ENCODE peak calls at places on chromosomes 3 and 15, in six cellular contexts. One of them, this sample, is unnamed.

GRCh38 chr15:101489633-101490407 is at the start of gene PCSK6:
- DNase-seq in PC-3: no peak
- DNase-seq in HCT116: no peak
- DNase-seq in SK-N-SH: peak; percentile 87
- DNase-seq in neural progenitor cell: peak; percentile 77
- DNase-seq in MM.1S: no peak
- DNase-seq in this sample: peak; percentile 49

GRCh38 chr15:97561529-97561928 is 399.0 kb upstream of the ARRDC4 start:
- DNase-seq in PC-3: no peak
- DNase-seq in neural progenitor cell: no peak
- DNase-seq in SK-N-SH: no peak
- DNase-seq in MM.1S: peak; percentile 60
- DNase-seq in HCT116: no peak
- DNase-seq in this sample: no peak

GRCh38 chr15:81054236-81054635 is 53.5 kb downstream of the TLNRD1 start:
- DNase-seq in neural progenitor cell: no peak
- DNase-seq in PC-3: no peak
- DNase-seq in HCT116: no peak
- DNase-seq in SK-N-SH: no peak
- DNase-seq in MM.1S: no peak
- DNase-seq in this sample: peak; percentile 76

GRCh38 chr15:47795864-47796263 is 78.6 kb downstream of the SEMA6D start:
- DNase-seq in HCT116: no peak
- DNase-seq in neural progenitor cell: no peak
- DNase-seq in SK-N-SH: no peak
- DNase-seq in PC-3: no peak
- DNase-seq in MM.1S: no peak
- DNase-seq in this sample: no peak

GRCh38 chr15:67543348-67543718 is 830 bp downstream of the MAP2K5 start:
- DNase-seq in MM.1S: no peak
- DNase-seq in PC-3: peak; percentile 11
- DNase-seq in SK-N-SH: peak; percentile 56
- DNase-seq in neural progenitor cell: peak; percentile 25
- DNase-seq in HCT116: no peak
- DNase-seq in this sample: peak; percentile 51

GRCh38 chr3:197874064-197874463 is 75.9 kb upstream of the RPL35A start:
- DNase-seq in HCT116: no peak
- DNase-seq in PC-3: peak; percentile 6
- DNase-seq in SK-N-SH: no peak
- DNase-seq in neural progenitor cell: no peak
- DNase-seq in MM.1S: no peak
- DNase-seq in this sample: peak; percentile 19

GRCh38 chr3:84125760-84126159 is 833.0 kb upstream of the CADM2 start:
- DNase-seq in SK-N-SH: peak; percentile 1
- DNase-seq in neural progenitor cell: no peak
- DNase-seq in PC-3: no peak
- DNase-seq in MM.1S: no peak
- DNase-seq in HCT116: no peak
- DNase-seq in this sample: no peak

GRCh38 chr3:182165234-182165633 is 453.5 kb downstream of the SOX2 start:
- DNase-seq in HCT116: no peak
- DNase-seq in PC-3: peak; percentile 77
- DNase-seq in neural progenitor cell: no peak
- DNase-seq in MM.1S: no peak
- DNase-seq in SK-N-SH: no peak
- DNase-seq in this sample: no peak

GRCh38 chr15:77552066-77552465 is 80.6 kb downstream of the LINGO1 start:
- DNase-seq in PC-3: no peak
- DNase-seq in MM.1S: no peak
- DNase-seq in SK-N-SH: no peak
- DNase-seq in neural progenitor cell: no peak
- DNase-seq in HCT116: no peak
- DNase-seq in this sample: no peak

GRCh38 chr15:77034620-77035467 is 36.1 kb downstream of the TSPAN3 start:
- DNase-seq in MM.1S: peak; percentile 39
- DNase-seq in neural progenitor cell: peak; percentile 61
- DNase-seq in PC-3: peak; percentile 48
- DNase-seq in SK-N-SH: peak; percentile 78
- DNase-seq in HCT116: no peak
- DNase-seq in this sample: peak; percentile 54

GRCh38 chr3:108404409-108404808 is 106.0 kb downstream of the MYH15 start:
- DNase-seq in PC-3: no peak
- DNase-seq in HCT116: no peak
- DNase-seq in SK-N-SH: no peak
- DNase-seq in MM.1S: no peak
- DNase-seq in neural progenitor cell: peak; percentile 11
- DNase-seq in this sample: peak; percentile 28

GRCh38 chr3:78268716-78269668 is 1229.1 kb downstream of the ROBO2 start:
- DNase-seq in neural progenitor cell: no peak
- DNase-seq in HCT116: no peak
- DNase-seq in PC-3: no peak
- DNase-seq in MM.1S: peak; percentile 13
- DNase-seq in SK-N-SH: no peak
- DNase-seq in this sample: peak; percentile 6

GRCh38 chr15:45205192-45205591 is 17.4 kb upstream of the SHF start:
- DNase-seq in MM.1S: peak; percentile 59
- DNase-seq in neural progenitor cell: peak; percentile 86
- DNase-seq in PC-3: peak; percentile 86
- DNase-seq in HCT116: peak; percentile 58
- DNase-seq in SK-N-SH: peak; percentile 74
- DNase-seq in this sample: peak; percentile 86

GRCh38 chr15:90982135-90982534 is 12.2 kb downstream of the PRC1 start:
- DNase-seq in HCT116: no peak
- DNase-seq in PC-3: no peak
- DNase-seq in MM.1S: no peak
- DNase-seq in neural progenitor cell: no peak
- DNase-seq in SK-N-SH: no peak
- DNase-seq in this sample: peak; percentile 64

GRCh38 chr15:84816694-84817460 is at the start of gene ALPK3:
- DNase-seq in SK-N-SH: peak; percentile 49
- DNase-seq in PC-3: no peak
- DNase-seq in HCT116: no peak
- DNase-seq in neural progenitor cell: peak; percentile 63
- DNase-seq in MM.1S: no peak
- DNase-seq in this sample: no peak

GRCh38 chr15:69755571-69756310 is 303.1 kb downstream of the RPLP1 start:
- DNase-seq in HCT116: no peak
- DNase-seq in neural progenitor cell: no peak
- DNase-seq in MM.1S: peak; percentile 91
- DNase-seq in PC-3: no peak
- DNase-seq in SK-N-SH: no peak
- DNase-seq in this sample: no peak

GRCh38 chr15:66089049-66089448 is 164.5 kb downstream of the MEGF11 start:
- DNase-seq in SK-N-SH: peak; percentile 45
- DNase-seq in PC-3: no peak
- DNase-seq in MM.1S: no peak
- DNase-seq in HCT116: no peak
- DNase-seq in neural progenitor cell: no peak
- DNase-seq in this sample: no peak

GRCh38 chr3:171267089-171267488 is 193.1 kb downstream of the TNIK start:
- DNase-seq in MM.1S: no peak
- DNase-seq in neural progenitor cell: no peak
- DNase-seq in SK-N-SH: no peak
- DNase-seq in PC-3: no peak
- DNase-seq in HCT116: no peak
- DNase-seq in this sample: no peak

GRCh38 chr3:190004656-190005055 is 116.0 kb downstream of the P3H2 start:
- DNase-seq in MM.1S: no peak
- DNase-seq in HCT116: no peak
- DNase-seq in PC-3: no peak
- DNase-seq in neural progenitor cell: no peak
- DNase-seq in SK-N-SH: no peak
- DNase-seq in this sample: no peak

GRCh38 chr15:27457766-27458165 is 486.8 kb downstream of the GABRG3 start:
- DNase-seq in HCT116: no peak
- DNase-seq in PC-3: no peak
- DNase-seq in SK-N-SH: no peak
- DNase-seq in MM.1S: no peak
- DNase-seq in neural progenitor cell: no peak
- DNase-seq in this sample: no peak

GRCh38 chr3:151328298-151329036 is 882 bp downstream of the P2RY13 start:
- DNase-seq in MM.1S: no peak
- DNase-seq in HCT116: no peak
- DNase-seq in neural progenitor cell: no peak
- DNase-seq in SK-N-SH: no peak
- DNase-seq in PC-3: peak; percentile 52
- DNase-seq in this sample: peak; percentile 77

GRCh38 chr3:127887321-127887720 is 27.7 kb upstream of the KBTBD12 start:
- DNase-seq in neural progenitor cell: no peak
- DNase-seq in SK-N-SH: no peak
- DNase-seq in PC-3: peak; percentile 42
- DNase-seq in MM.1S: no peak
- DNase-seq in HCT116: no peak
- DNase-seq in this sample: peak; percentile 43

GRCh38 chr3:15606434-15606891 is 4.9 kb downstream of the BTD start:
- DNase-seq in PC-3: peak; percentile 40
- DNase-seq in MM.1S: no peak
- DNase-seq in SK-N-SH: no peak
- DNase-seq in neural progenitor cell: no peak
- DNase-seq in HCT116: no peak
- DNase-seq in this sample: peak; percentile 41

GRCh38 chr3:41075958-41076357 is 123.3 kb upstream of the CTNNB1 start:
- DNase-seq in PC-3: no peak
- DNase-seq in SK-N-SH: peak; percentile 37
- DNase-seq in MM.1S: no peak
- DNase-seq in neural progenitor cell: peak; percentile 53
- DNase-seq in HCT116: no peak
- DNase-seq in this sample: peak; percentile 6

GRCh38 chr3:82715091-82715856 is 953.8 kb upstream of the GBE1 start:
- DNase-seq in HCT116: no peak
- DNase-seq in SK-N-SH: no peak
- DNase-seq in PC-3: no peak
- DNase-seq in neural progenitor cell: no peak
- DNase-seq in MM.1S: no peak
- DNase-seq in this sample: no peak

GRCh38 chr3:72042397-72043211 is 257.7 kb upstream of the PROK2 start:
- DNase-seq in neural progenitor cell: no peak
- DNase-seq in MM.1S: no peak
- DNase-seq in HCT116: no peak
- DNase-seq in PC-3: no peak
- DNase-seq in SK-N-SH: no peak
- DNase-seq in this sample: peak; percentile 75

GRCh38 chr3:126649556-126650092 is 5.3 kb downstream of the TXNRD3 start:
- DNase-seq in neural progenitor cell: no peak
- DNase-seq in SK-N-SH: no peak
- DNase-seq in HCT116: no peak
- DNase-seq in PC-3: peak; percentile 8
- DNase-seq in MM.1S: no peak
- DNase-seq in this sample: no peak

GRCh38 chr3:12180218-12180617 is 21.5 kb upstream of the TIMP4 start:
- DNase-seq in MM.1S: no peak
- DNase-seq in neural progenitor cell: no peak
- DNase-seq in HCT116: peak; percentile 44
- DNase-seq in PC-3: peak; percentile 82
- DNase-seq in SK-N-SH: peak; percentile 28
- DNase-seq in this sample: peak; percentile 68

GRCh38 chr15:75353604-75354003 is 6.8 kb downstream of the NEIL1 start:
- DNase-seq in SK-N-SH: no peak
- DNase-seq in neural progenitor cell: no peak
- DNase-seq in PC-3: no peak
- DNase-seq in HCT116: no peak
- DNase-seq in MM.1S: no peak
- DNase-seq in this sample: no peak

GRCh38 chr3:62621171-62621570 is 247.8 kb upstream of the FEZF2 start:
- DNase-seq in HCT116: no peak
- DNase-seq in MM.1S: no peak
- DNase-seq in PC-3: no peak
- DNase-seq in SK-N-SH: no peak
- DNase-seq in neural progenitor cell: no peak
- DNase-seq in this sample: peak; percentile 30

GRCh38 chr3:100928638-100929428 is 64.4 kb downstream of the ABI3BP start:
- DNase-seq in SK-N-SH: no peak
- DNase-seq in HCT116: no peak
- DNase-seq in MM.1S: no peak
- DNase-seq in neural progenitor cell: no peak
- DNase-seq in PC-3: peak; percentile 44
- DNase-seq in this sample: peak; percentile 91

GRCh38 chr3:187012609-187013051 is 82.3 kb downstream of the ST6GAL1 start:
- DNase-seq in SK-N-SH: no peak
- DNase-seq in PC-3: no peak
- DNase-seq in neural progenitor cell: no peak
- DNase-seq in HCT116: no peak
- DNase-seq in MM.1S: no peak
- DNase-seq in this sample: no peak

DNA sequence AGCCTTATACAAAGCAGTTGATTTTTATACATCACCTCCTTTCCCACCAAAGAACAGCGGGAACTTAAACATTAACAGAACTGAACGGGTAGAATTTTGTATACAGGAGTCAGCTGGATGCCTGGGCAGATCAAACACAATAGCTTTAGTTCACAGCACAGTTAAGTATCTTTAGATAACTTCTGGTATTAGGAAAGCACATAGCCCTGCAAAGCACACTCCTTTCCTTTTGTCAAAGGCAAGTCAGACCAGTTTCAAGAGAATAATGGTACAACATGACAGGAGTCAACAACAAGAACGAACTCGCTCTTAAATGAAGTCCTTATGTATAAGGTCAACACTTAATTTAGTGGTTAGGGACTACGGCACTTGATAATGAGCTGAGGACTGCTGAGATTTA is 26.3 kb downstream of the ABCC5 start:
- DNase-seq in HCT116: no peak
- DNase-seq in MM.1S: no peak
- DNase-seq in neural progenitor cell: no peak
- DNase-seq in PC-3: no peak
- DNase-seq in SK-N-SH: no peak
- DNase-seq in this sample: no peak
- H3K9ac ChIP-seq in HCT116: no peak overlapping the region
- H3K9ac ChIP-seq in MM.1S: no peak overlapping the region
- H3K9ac ChIP-seq in neural progenitor cell: no peak overlapping the region
- H3K9ac ChIP-seq in PC-3: no peak overlapping the region
- H3K9ac ChIP-seq in SK-N-SH: no peak overlapping the region
- H3K9ac ChIP-seq in this sample: no peak overlapping the region

GRCh38 chr3:138559134-138559533 is 34.9 kb downstream of the CEP70 start:
- DNase-seq in HCT116: no peak
- DNase-seq in neural progenitor cell: no peak
- DNase-seq in MM.1S: no peak
- DNase-seq in SK-N-SH: no peak
- DNase-seq in PC-3: no peak
- DNase-seq in this sample: no peak

GRCh38 chr3:138560501-138560900 is 33.6 kb downstream of the CEP70 start:
- DNase-seq in MM.1S: no peak
- DNase-seq in SK-N-SH: no peak
- DNase-seq in PC-3: no peak
- DNase-seq in neural progenitor cell: no peak
- DNase-seq in HCT116: no peak
- DNase-seq in this sample: no peak
- TF ChIP-seq EZH2phosphoT487 in MM.1S: no peak
- TF ChIP-seq EZH2phosphoT487 in SK-N-SH: no peak
- TF ChIP-seq EZH2phosphoT487 in PC-3: no peak
- TF ChIP-seq EZH2phosphoT487 in neural progenitor cell: no peak
- TF ChIP-seq EZH2phosphoT487 in HCT116: no peak
- TF ChIP-seq EZH2phosphoT487 in this sample: no peak

GRCh38 chr3:112539825-112540517 is 21.8 kb downstream of the ATG3 start:
- DNase-seq in PC-3: no peak
- DNase-seq in SK-N-SH: no peak
- DNase-seq in HCT116: no peak
- DNase-seq in MM.1S: peak; percentile 48
- DNase-seq in neural progenitor cell: no peak
- DNase-seq in this sample: no peak
- H3K4me2 ChIP-seq in PC-3: no peak overlapping the region
- H3K4me2 ChIP-seq in SK-N-SH: no peak overlapping the region
- H3K4me2 ChIP-seq in HCT116: no peak overlapping the region
- H3K4me2 ChIP-seq in MM.1S: peak overlapping the region; percentile 22
- H3K4me2 ChIP-seq in neural progenitor cell: no peak overlapping the region
- H3K4me2 ChIP-seq in this sample: no peak overlapping the region

GRCh38 chr15:62644216-62644873 is 398.2 kb upstream of the TPM1 start:
- DNase-seq in HCT116: no peak
- DNase-seq in PC-3: no peak
- DNase-seq in SK-N-SH: no peak
- DNase-seq in neural progenitor cell: no peak
- DNase-seq in MM.1S: no peak
- DNase-seq in this sample: no peak
- H3K9ac ChIP-seq in HCT116: no peak overlapping the region
- H3K9ac ChIP-seq in PC-3: no peak overlapping the region
- H3K9ac ChIP-seq in SK-N-SH: no peak overlapping the region
- H3K9ac ChIP-seq in neural progenitor cell: no peak overlapping the region
- H3K9ac ChIP-seq in MM.1S: no peak overlapping the region
- H3K9ac ChIP-seq in this sample: no peak overlapping the region

This sample was measured in GM23248.